ENCODE peak calls at places on chromosomes 5 and 9, in six cellular contexts. H is activated naive CD4-positive, alpha-beta T cell; L is cardiac muscle cell; T is AG08395; E is HS-27A; I is stimulated activated CD4-positive, alpha-beta T cell treated with anti-CD3 and anti-CD28 coated beads, Interleukin-2, amount 100 ng/mL, for 24 hours. B is an unnamed sample.

GRCh38 chr5:68178579-68178978 is 37.0 kb upstream of the PIK3R1 start:
- DNase-seq in T (no peak), E (no peak), H (no peak), L (no peak), I (peak; percentile 4), B (no peak)

GRCh38 chr5:38634961-38635369 is 78.5 kb upstream of the LIFR start:
- DNase-seq in L (no peak), E (no peak), I (no peak), H (no peak), T (no peak), B (peak; percentile 67)

GRCh38 chr5:16952968-16953671 is 17.0 kb upstream of the MYO10 start:
- DNase-seq in H (no peak), E (no peak), T (no peak), L (no peak), I (no peak), B (peak; percentile 74)

GRCh38 chr9:137006116-137007003 is 10.0 kb upstream of the CLIC3 start:
- DNase-seq in T (no peak), H (no peak), L (no peak), I (no peak), E (no peak), B (no peak)

GRCh38 chr9:132880311-132880661 is 1.6 kb downstream of the SPACA9 start:
- DNase-seq in H (no peak), T (peak; percentile 15), L (no peak), E (no peak), I (no peak), B (no peak)

GRCh38 chr5:21071421-21071820 is 1083.4 kb upstream of the CDH18 start:
- DNase-seq in L (no peak), T (no peak), I (no peak), E (no peak), H (no peak), B (no peak)

GRCh38 chr5:56467176-56467717 is 234.1 kb upstream of the ANKRD55 start:
- DNase-seq in I (no peak), T (no peak), L (no peak), H (no peak), E (no peak), B (no peak)

GRCh38 chr9:4661165-4662095 is 664 bp upstream of the PLPP6 start:
- DNase-seq in H (no peak), L (no peak), T (peak; percentile 19), E (no peak), I (no peak), B (no peak)

GRCh38 chr9:35826071-35826701 is 2.3 kb downstream of the FAM221B start:
- DNase-seq in E (peak; percentile 65), T (peak; percentile 62), L (peak; percentile 52), H (no peak), I (peak; percentile 22), B (no peak)

GRCh38 chr5:109857405-109858031 is 167.8 kb downstream of the MAN2A1 start:
- DNase-seq in T (no peak), L (no peak), H (peak; percentile 13), I (no peak), E (no peak), B (no peak)

GRCh38 chr5:179623906-179624741 is 653 bp upstream of the HNRNPH1 start:
- DNase-seq in E (peak; percentile 47), T (peak; percentile 90), H (no peak), I (peak; percentile 64), L (no peak), B (peak; percentile 43)

GRCh38 chr9:74281674-74282073 is 215.5 kb upstream of the RORB start:
- DNase-seq in L (no peak), T (no peak), H (no peak), E (no peak), I (peak; percentile 3), B (no peak)

GRCh38 chr9:109520475-109521132 is 22.5 kb upstream of the PTPN3 start:
- DNase-seq in H (no peak), L (peak; percentile 84), E (peak; percentile 34), I (peak; percentile 42), T (peak; percentile 76), B (peak; percentile 79)

GRCh38 chr9:126587187-126588185 is 26.2 kb upstream of the LMX1B start:
- DNase-seq in H (no peak), I (no peak), E (no peak), L (peak; percentile 75), T (no peak), B (no peak)

GRCh38 chr9:114093761-114094505 is 5.2 kb downstream of the KIF12 start:
- DNase-seq in E (no peak), L (no peak), T (no peak), H (no peak), I (no peak), B (no peak)

GRCh38 chr5:87113848-87114247 is 153.8 kb upstream of the RASA1 start:
- DNase-seq in E (peak; percentile 74), H (no peak), L (no peak), T (peak; percentile 66), I (no peak), B (no peak)